ENCODE peak calls at places on chromosomes 2 and 18, in six cellular contexts. F is activated T-cell treated with anti-CD3 and anti-CD28 coated beads, Interleukin-2, amount 50 U/mL, for 48 hours; U is activated naive CD4-positive, alpha-beta T cell treated with anti-CD3 and anti-CD28 coated beads for 36 hours; P is stimulated activated CD8-positive, alpha-beta memory T cell treated with anti-CD3 and anti-CD28 coated beads, Interleukin-4, amount 100 ng/mL, for 4 hours; Y is iris pigment epithelial cell; Q is left cardiac atrium. K is an unnamed sample.

GRCh38 chr18:47143153-47143552 is 7.1 kb downstream of the HDHD2 start:
- DNase-seq in Q (no peak), F (no peak), P (no peak), U (no peak), Y (no peak), K (no peak)

GRCh38 chr18:48902023-48902855 is 48.5 kb downstream of the SMAD7 start:
- DNase-seq in F (no peak), Y (peak), Q (peak), U (no peak), P (no peak), K (no peak)

GRCh38 chr2:179558010-179558911 is 293.6 kb upstream of the SESTD1 start:
- DNase-seq in Y (no peak), Q (no peak), P (no peak), F (no peak), U (no peak), K (no peak)

GRCh38 chr2:123597995-123598394 is 427.1 kb upstream of the CNTNAP5 start:
- DNase-seq in F (no peak), Y (no peak), U (no peak), Q (no peak), P (no peak), K (no peak)

GRCh38 chr2:101206080-101206479 is 46.6 kb upstream of the CNOT11 start:
- DNase-seq in Q (no peak), Y (no peak), P (no peak), U (no peak), F (no peak), K (no peak)

GRCh38 chr18:23883277-23883790 is 131.2 kb upstream of the TTC39C start:
- DNase-seq in Q (no peak), F (no peak), U (peak), Y (peak), P (no peak), K (peak)

GRCh38 chr18:78659748-78660147 is 319.9 kb upstream of the SALL3 start:
- DNase-seq in U (peak), Y (no peak), P (no peak), F (peak), Q (peak), K (peak)

GRCh38 chr2:11528228-11528627 is 5.6 kb upstream of the GREB1 start:
- DNase-seq in Y (no peak), F (no peak), U (no peak), Q (no peak), P (no peak), K (no peak)

GRCh38 chr18:68796936-68797690 is 767 bp upstream of the CCDC102B start:
- DNase-seq in F (no peak), Q (peak), P (no peak), Y (peak), U (no peak), K (no peak)

GRCh38 chr18:31424383-31424988 is 23.1 kb upstream of the DSG3 start:
- DNase-seq in P (no peak), F (peak), Q (no peak), U (peak), Y (peak), K (peak)

GRCh38 chr18:79818036-79818435 is 20.3 kb downstream of the KCNG2 start:
- DNase-seq in Y (peak), P (no peak), U (no peak), F (no peak), Q (no peak), K (no peak)

GRCh38 chr2:101801496-101801895 is 104.0 kb downstream of the MAP4K4 start:
- DNase-seq in Y (no peak), P (no peak), Q (no peak), U (no peak), F (no peak), K (no peak)

GRCh38 chr2:31429759-31430438 is 15.4 kb upstream of the XDH start:
- DNase-seq in Y (peak), Q (no peak), P (no peak), F (peak), U (peak), K (peak)

GRCh38 chr2:64383016-64383588 is 70.9 kb upstream of the LGALSL start:
- DNase-seq in U (no peak), F (no peak), P (no peak), Q (no peak), Y (no peak), K (no peak)

GRCh38 chr2:133769036-133769435 is 200.8 kb upstream of the NCKAP5 start:
- DNase-seq in P (no peak), F (no peak), Q (no peak), U (no peak), Y (no peak), K (no peak)